ENCODE peak calls at places on chromosomes 16 and 17, in eight cellular contexts. G, T, Z, U, F, L, E and J are unnamed samples.

GRCh38 chr16:17026600-17027242 is 444.0 kb downstream of the XYLT1 start:
- DNase-seq in G (no peak), T (no peak), Z (peak; percentile 84), U (no peak), F (no peak), L (no peak), E (no peak), J (no peak)

GRCh38 chr16:85573696-85574641 is 39.2 kb upstream of the GSE1 start:
- DNase-seq in G (no peak), T (no peak), Z (no peak), U (no peak), F (peak; percentile 87), L (no peak), E (peak; percentile 88), J (no peak)

GRCh38 chr16:30761427-30761927 is 385 bp downstream of the CFAP119 start:
- DNase-seq in G (peak; percentile 59), T (no peak), Z (peak; percentile 48), U (peak; percentile 83), F (peak; percentile 32), L (no peak), E (no peak), J (no peak)

GRCh38 chr17:48586355-48586924 is 3.6 kb downstream of the HOXB3 start:
- DNase-seq in G (no peak), T (no peak), Z (peak; percentile 14), U (no peak), F (no peak), L (no peak), E (no peak), J (no peak)

GRCh38 chr17:82443465-82444283 is 6.9 kb downstream of the CYBC1 start:
- DNase-seq in G (no peak), T (peak; percentile 42), Z (no peak), U (no peak), F (no peak), L (no peak), E (no peak), J (no peak)

GRCh38 chr17:37090941-37091340 is 142.2 kb downstream of the AATF start:
- DNase-seq in G (no peak), T (peak; percentile 11), Z (no peak), U (no peak), F (no peak), L (no peak), E (no peak), J (no peak)

GRCh38 chr17:44561237-44561623 is 3.9 kb downstream of the FZD2 start:
- DNase-seq in G (no peak), T (no peak), Z (no peak), U (no peak), F (no peak), L (no peak), E (no peak), J (no peak)

GRCh38 chr17:48997103-48997826 is at the start of gene IGF2BP1:
- DNase-seq in G (no peak), T (no peak), Z (no peak), U (peak; percentile 93), F (peak; percentile 75), L (no peak), E (no peak), J (no peak)

GRCh38 chr17:19372004-19372365 is 6.3 kb upstream of the MAPK7 start:
- DNase-seq in G (no peak), T (no peak), Z (no peak), U (no peak), F (no peak), L (no peak), E (no peak), J (no peak)

GRCh38 chr17:82280537-82280936 is 7.0 kb upstream of the CSNK1D start:
- DNase-seq in G (no peak), T (no peak), Z (no peak), U (no peak), F (no peak), L (no peak), E (no peak), J (no peak)

GRCh38 chr17:40607641-40608040 is 40.0 kb downstream of the SMARCE1 start:
- DNase-seq in G (no peak), T (no peak), Z (no peak), U (no peak), F (no peak), L (no peak), E (no peak), J (no peak)

GRCh38 chr17:38599398-38599856 is 6.3 kb downstream of the SRCIN1 start:
- DNase-seq in G (no peak), T (no peak), Z (no peak), U (no peak), F (no peak), L (no peak), E (no peak), J (no peak)

GRCh38 chr16:66156538-66156937 is 210.0 kb upstream of the CDH5 start:
- DNase-seq in G (no peak), T (no peak), Z (no peak), U (no peak), F (no peak), L (no peak), E (no peak), J (no peak)

GRCh38 chr17:40559016-40559853 is 6.0 kb downstream of the CCR7 start:
- DNase-seq in G (no peak), T (peak; percentile 84), Z (no peak), U (no peak), F (peak; percentile 64), L (no peak), E (peak; percentile 6), J (no peak)

GRCh38 chr16:1125471-1125870 is 27.4 kb upstream of the CACNA1H start:
- DNase-seq in G (no peak), T (no peak), Z (no peak), U (no peak), F (peak; percentile 40), L (no peak), E (no peak), J (peak; percentile 1)

GRCh38 chr17:48155889-48156670 is 48.5 kb downstream of the SNX11 start:
- DNase-seq in G (no peak), T (no peak), Z (no peak), U (no peak), F (no peak), L (no peak), E (no peak), J (no peak)

GRCh38 chr17:37567137-37567927 is 41.9 kb downstream of the SYNRG start:
- DNase-seq in G (no peak), T (no peak), Z (no peak), U (no peak), F (no peak), L (no peak), E (no peak), J (no peak)

GRCh38 chr17:28744104-28744801 is 442 bp downstream of the TRAF4 start:
- DNase-seq in G (peak; percentile 76), T (no peak), Z (peak; percentile 57), U (peak; percentile 58), F (peak; percentile 78), L (no peak), E (peak; percentile 43), J (no peak)

GRCh38 chr17:52030096-52030495 is 128.4 kb downstream of the CA10 start:
- DNase-seq in G (no peak), T (no peak), Z (no peak), U (no peak), F (no peak), L (no peak), E (no peak), J (no peak)

DNA sequence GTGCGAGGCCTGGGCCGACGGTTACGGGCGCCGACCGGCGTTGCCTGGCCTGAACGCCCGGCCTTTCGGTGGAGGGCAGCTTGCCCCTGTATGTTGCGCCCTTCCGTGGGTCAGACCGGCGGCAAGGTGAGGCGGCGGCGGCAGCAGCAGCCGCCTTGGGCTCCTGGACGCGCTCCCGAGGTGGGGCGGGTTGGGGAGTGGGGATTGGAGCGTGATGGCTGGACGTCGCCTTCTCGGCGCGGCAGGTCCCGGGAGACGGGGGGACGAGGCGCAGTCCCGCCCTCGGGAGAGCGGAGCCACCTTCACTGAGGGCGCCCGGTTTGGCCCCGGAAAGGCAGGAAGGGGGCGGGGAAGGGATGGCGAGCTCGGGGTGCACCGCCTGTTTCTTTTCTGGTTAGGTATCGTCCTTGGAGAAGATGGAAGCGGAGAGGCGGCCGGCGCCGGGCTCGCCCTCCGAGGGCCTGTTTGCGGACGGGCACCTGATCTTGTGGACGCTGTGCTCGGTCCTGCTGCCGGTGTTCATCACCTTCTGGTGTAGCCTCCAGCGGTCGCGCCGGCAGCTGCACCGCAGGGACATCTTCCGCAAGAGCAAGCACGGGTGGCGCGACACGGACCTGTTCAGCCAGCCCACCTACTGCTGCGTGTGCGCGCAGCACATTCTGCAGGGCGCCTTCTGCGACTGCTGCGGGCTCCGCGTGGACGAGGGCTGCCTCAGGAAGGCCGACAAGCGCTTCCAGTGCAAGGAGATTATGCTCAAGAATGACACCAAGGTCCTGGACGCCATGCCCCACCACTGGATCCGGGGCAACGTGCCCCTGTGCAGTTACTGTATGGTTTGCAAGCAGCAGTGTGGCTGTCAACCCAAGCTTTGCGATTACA is 668 bp downstream of the DGKE start:
- DNase-seq in G (peak; percentile 72), T (peak; percentile 56), Z (peak; percentile 85), U (peak; percentile 74), F (peak; percentile 22), L (no peak), E (peak; percentile 47), J (no peak)
- H3K4me3 ChIP-seq in G (peak overlapping the region; percentile 87), T (peak overlapping the region; percentile 79), Z (peak overlapping the region; percentile 89), U (peak overlapping the region; percentile 79), F (peak overlapping the region; percentile 81), L (peak overlapping the region; percentile 85), E (peak overlapping the region; percentile 72), J (peak overlapping the region; percentile 69)

GRCh38 chr16:15650019-15650697 is at the start of gene NDE1:
- DNase-seq in G (peak; percentile 94), T (peak; percentile 95), Z (peak; percentile 94), U (peak; percentile 92), F (peak; percentile 91), L (peak; percentile 58), E (peak; percentile 94), J (peak; percentile 61)
- TF ChIP-seq CTCF in G (no peak), T (no peak), Z (no peak), U (no peak), F (no peak), L (no peak), E (peak; percentile 9), J (no peak)

GRCh38 chr16:57914244-57915173 is 56.4 kb downstream of the CNGB1 start:
- DNase-seq in G (no peak), T (no peak), Z (no peak), U (no peak), F (no peak), L (no peak), E (no peak), J (no peak)

GRCh38 chr16:57910726-57911125 is 60.2 kb downstream of the CNGB1 start:
- DNase-seq in G (no peak), T (no peak), Z (no peak), U (no peak), F (no peak), L (no peak), E (no peak), J (no peak)

GRCh38 chr16:57911711-57912110 is 59.2 kb downstream of the CNGB1 start:
- DNase-seq in G (no peak), T (no peak), Z (no peak), U (no peak), F (no peak), L (no peak), E (no peak), J (no peak)

GRCh38 chr16:57915267-57915666 is 55.7 kb downstream of the CNGB1 start:
- DNase-seq in G (no peak), T (no peak), Z (no peak), U (no peak), F (no peak), L (no peak), E (no peak), J (no peak)

GRCh38 chr16:57912529-57913260 is 58.2 kb downstream of the CNGB1 start:
- DNase-seq in G (no peak), T (no peak), Z (no peak), U (no peak), F (no peak), L (no peak), E (no peak), J (no peak)
- H3K4me3 ChIP-seq in G (no peak overlapping the region), T (no peak overlapping the region), Z (no peak overlapping the region), U (no peak overlapping the region), F (no peak overlapping the region), L (no peak overlapping the region), E (no peak overlapping the region), J (no peak overlapping the region)

GRCh38 chr17:62727916-62728672 is 80.0 kb downstream of the MARCHF10 start:
- DNase-seq in G (no peak), T (no peak), Z (no peak), U (peak; percentile 32), F (no peak), L (no peak), E (no peak), J (no peak)
- TF ChIP-seq CTCF in G (no peak), T (no peak), Z (peak; percentile 3), U (no peak), F (no peak), L (no peak), E (peak; percentile 33), J (no peak)